ENCODE peak calls at places on chromosomes 3 and 15, in six cellular contexts. J, V, L, E, O and Q are unnamed samples.

GRCh38 chr3:16940769-16941683 is 56.3 kb downstream of the PLCL2 start:
- DNase-seq in J (no peak), V (no peak), L (no peak), E (no peak), O (no peak), Q (no peak)

GRCh38 chr3:113079532-113079931 is 88.7 kb downstream of the GTPBP8 start:
- DNase-seq in J (no peak), V (no peak), L (no peak), E (no peak), O (no peak), Q (no peak)

GRCh38 chr3:41318520-41318919 is 119.2 kb downstream of the CTNNB1 start:
- DNase-seq in J (no peak), V (no peak), L (no peak), E (no peak), O (no peak), Q (peak)

GRCh38 chr15:76912430-76912829 is 7.3 kb upstream of the SCAPER start:
- DNase-seq in J (no peak), V (no peak), L (no peak), E (no peak), O (no peak), Q (no peak)

GRCh38 chr3:9404680-9405079 is 7.3 kb downstream of the SETD5 start:
- DNase-seq in J (peak), V (no peak), L (peak), E (no peak), O (no peak), Q (no peak)

GRCh38 chr3:45194791-45195190 is 31.3 kb downstream of the TMEM158 start:
- DNase-seq in J (no peak), V (no peak), L (no peak), E (no peak), O (no peak), Q (no peak)

GRCh38 chr3:31289592-31289991 is 243.1 kb upstream of the STT3B start:
- DNase-seq in J (no peak), V (no peak), L (no peak), E (no peak), O (no peak), Q (no peak)

GRCh38 chr3:59857589-59858346 is 807.9 kb upstream of the CFAP20DC start:
- DNase-seq in J (peak), V (peak), L (peak), E (peak), O (peak), Q (peak)

GRCh38 chr3:21750291-21750690 is 719 bp downstream of the ZNF385D start:
- DNase-seq in J (no peak), V (no peak), L (no peak), E (no peak), O (no peak), Q (peak)

GRCh38 chr3:147369231-147369630 is 37.1 kb downstream of the ZIC4 start:
- DNase-seq in J (no peak), V (no peak), L (no peak), E (no peak), O (no peak), Q (no peak)

GRCh38 chr15:57580428-57580827 is 11.3 kb upstream of the MYZAP start:
- DNase-seq in J (no peak), V (no peak), L (no peak), E (no peak), O (no peak), Q (no peak)

GRCh38 chr15:74278269-74278668 is 42.1 kb downstream of the CCDC33 start:
- DNase-seq in J (no peak), V (no peak), L (no peak), E (no peak), O (no peak), Q (no peak)

GRCh38 chr3:138331143-138331894 is 1.7 kb upstream of the NME9 start:
- DNase-seq in J (no peak), V (no peak), L (no peak), E (no peak), O (peak), Q (peak)

GRCh38 chr3:113249111-113249510 is 37.8 kb downstream of the BOC start:
- DNase-seq in J (no peak), V (no peak), L (no peak), E (no peak), O (peak), Q (peak)

GRCh38 chr15:97091093-97091492 is 760.6 kb downstream of the NR2F2 start:
- DNase-seq in J (no peak), V (no peak), L (no peak), E (no peak), O (no peak), Q (no peak)

GRCh38 chr3:64489361-64490044 is 198.3 kb downstream of the ADAMTS9 start:
- DNase-seq in J (peak), V (no peak), L (peak), E (no peak), O (no peak), Q (no peak)

GRCh38 chr3:14764331-14765064 is 54.3 kb upstream of the FGD5 start:
- DNase-seq in J (peak), V (no peak), L (no peak), E (no peak), O (no peak), Q (no peak)

GRCh38 chr3:4904801-4905695 is 74.2 kb upstream of the BHLHE40 start:
- DNase-seq in J (no peak), V (no peak), L (no peak), E (no peak), O (no peak), Q (peak)

GRCh38 chr15:62972814-62973213 is 69.7 kb upstream of the TPM1 start:
- DNase-seq in J (no peak), V (no peak), L (no peak), E (no peak), O (no peak), Q (no peak)

GRCh38 chr15:90016721-90017120 is 15.6 kb downstream of the ZNF710 start:
- DNase-seq in J (no peak), V (no peak), L (no peak), E (no peak), O (no peak), Q (no peak)

GRCh38 chr15:64856429-64857145 is 14.9 kb downstream of the PLEKHO2 start:
- DNase-seq in J (no peak), V (no peak), L (no peak), E (no peak), O (peak), Q (no peak)

GRCh38 chr3:13419356-13420050 is 619 bp downstream of the NUP210 start:
- DNase-seq in J (peak), V (peak), L (peak), E (peak), O (peak), Q (no peak)

GRCh38 chr3:123085293-123085949 is 18.6 kb downstream of the PDIA5 start:
- DNase-seq in J (peak), V (no peak), L (no peak), E (no peak), O (no peak), Q (no peak)

GRCh38 chr3:157248590-157249425 is 88.9 kb upstream of the CCNL1 start:
- DNase-seq in J (no peak), V (no peak), L (no peak), E (no peak), O (peak), Q (peak)

GRCh38 chr15:48856947-48857346 is 21.0 kb upstream of the EID1 start:
- DNase-seq in J (no peak), V (no peak), L (no peak), E (no peak), O (peak), Q (peak)

GRCh38 chr3:25235471-25235870 is 192.6 kb upstream of the RARB start:
- DNase-seq in J (no peak), V (no peak), L (no peak), E (no peak), O (no peak), Q (peak)

GRCh38 chr3:23987376-23987775 is 42.3 kb downstream of the NR1D2 start:
- DNase-seq in J (no peak), V (no peak), L (no peak), E (no peak), O (no peak), Q (no peak)

GRCh38 chr3:67655364-67656121 is 1.1 kb upstream of the SUCLG2 start:
- DNase-seq in J (no peak), V (peak), L (no peak), E (no peak), O (no peak), Q (peak)

GRCh38 chr3:194806991-194807685 is 121.5 kb downstream of the FAM43A start:
- DNase-seq in J (no peak), V (no peak), L (no peak), E (no peak), O (peak), Q (peak)

GRCh38 chr15:29903785-29904464 is 81.7 kb upstream of the TJP1 start:
- DNase-seq in J (no peak), V (no peak), L (no peak), E (no peak), O (no peak), Q (no peak)

GRCh38 chr3:104941785-104942184 is 424.9 kb upstream of the ALCAM start:
- DNase-seq in J (no peak), V (no peak), L (no peak), E (no peak), O (no peak), Q (no peak)

GRCh38 chr3:47475029-47475569 is 642 bp downstream of the SCAP start:
- DNase-seq in J (no peak), V (peak), L (no peak), E (peak), O (peak), Q (peak)

GRCh38 chr3:124927454-124928079 is 7.0 kb downstream of the MUC13 start:
- DNase-seq in J (no peak), V (no peak), L (no peak), E (peak), O (no peak), Q (no peak)

GRCh38 chr3:55042591-55042990 is 114.7 kb upstream of the LRTM1 start:
- DNase-seq in J (no peak), V (no peak), L (no peak), E (no peak), O (no peak), Q (no peak)